ENCODE peak calls at places on chromosomes 11 and 22, in eight cellular contexts. Z is IMR-90; A is stomach; F is left ventricle myocardium inferior; H is OCI-LY7; J is CD8-positive, alpha-beta memory T cell; U is transverse colon; Y is SJSA1. N is an unnamed sample.

GRCh38 chr11:41612415-41612814 is 153.0 kb upstream of the LRRC4C start:
- DNase-seq in Z (no peak), A (no peak), F (no peak), H (no peak), J (no peak), U (no peak), Y (no peak), N (no peak)

GRCh38 chr11:494761-495536 is 12.1 kb downstream of the RNH1 start:
- DNase-seq in Z (no peak), A (no peak), F (no peak), H (no peak), J (no peak), U (no peak), Y (no peak), N (no peak)

GRCh38 chr22:42324566-42324965 is 54.1 kb upstream of the TCF20 start:
- DNase-seq in Z (no peak), A (no peak), F (no peak), H (no peak), J (no peak), U (no peak), Y (no peak), N (no peak)

GRCh38 chr22:26918236-26918635 is 260.8 kb downstream of the MIAT start:
- DNase-seq in Z (no peak), A (no peak), F (no peak), H (no peak), J (no peak), U (no peak), Y (no peak), N (no peak)

GRCh38 chr11:104895619-104896018 is 2.6 kb downstream of the CASP12 start:
- DNase-seq in Z (no peak), A (no peak), F (no peak), H (no peak), J (no peak), U (no peak), Y (no peak), N (no peak)

GRCh38 chr11:92199991-92200390 is 24.6 kb upstream of the FAT3 start:
- DNase-seq in Z (no peak), A (no peak), F (no peak), H (no peak), J (no peak), U (no peak), Y (no peak), N (no peak)

GRCh38 chr11:2810401-2811205 is 75.0 kb downstream of the CDKN1C start:
- DNase-seq in Z (no peak), A (no peak), F (peak; percentile 15), H (no peak), J (no peak), U (no peak), Y (no peak), N (peak; percentile 52)

GRCh38 chr11:134537296-134537695 is 125.3 kb upstream of the B3GAT1 start:
- DNase-seq in Z (no peak), A (no peak), F (no peak), H (no peak), J (no peak), U (no peak), Y (peak; percentile 7), N (no peak)

GRCh38 chr11:12087075-12087775 is 23.2 kb upstream of the MICAL2 start:
- DNase-seq in Z (peak; percentile 78), A (no peak), F (no peak), H (no peak), J (peak; percentile 16), U (peak; percentile 46), Y (peak; percentile 79), N (no peak)

GRCh38 chr11:1654388-1655167 is 25.0 kb downstream of the KRTAP5-5 start:
- DNase-seq in Z (no peak), A (no peak), F (no peak), H (no peak), J (no peak), U (no peak), Y (no peak), N (no peak)

GRCh38 chr11:106939157-106939556 is 79.1 kb downstream of the GUCY1A2 start:
- DNase-seq in Z (no peak), A (no peak), F (no peak), H (no peak), J (no peak), U (no peak), Y (no peak), N (no peak)

GRCh38 chr11:2459796-2460531 is 15.2 kb downstream of the KCNQ1 start:
- DNase-seq in Z (no peak), A (no peak), F (no peak), H (no peak), J (no peak), U (peak; percentile 69), Y (no peak), N (peak; percentile 77)

GRCh38 chr11:79864882-79865281 is 424.1 kb upstream of the TENM4 start:
- DNase-seq in Z (no peak), A (peak; percentile 60), F (no peak), H (no peak), J (no peak), U (peak; percentile 63), Y (no peak), N (no peak)

GRCh38 chr22:42856179-42856864 is 751 bp downstream of the ARFGAP3 start:
- DNase-seq in Z (peak; percentile 22), A (peak; percentile 52), F (peak; percentile 62), H (peak; percentile 57), J (peak; percentile 30), U (peak; percentile 71), Y (no peak), N (peak; percentile 76)

GRCh38 chr11:91798240-91798639 is 426.4 kb upstream of the FAT3 start:
- DNase-seq in Z (no peak), A (no peak), F (no peak), H (no peak), J (no peak), U (no peak), Y (no peak), N (no peak)

GRCh38 chr11:45607995-45608394 is 57.4 kb downstream of the CHST1 start:
- DNase-seq in Z (no peak), A (no peak), F (peak; percentile 50), H (no peak), J (no peak), U (peak; percentile 10), Y (peak; percentile 39), N (no peak)

GRCh38 chr11:63609536-63609935 is 4.7 kb downstream of the PLAAT3 start:
- DNase-seq in Z (no peak), A (peak; percentile 33), F (peak; percentile 38), H (no peak), J (no peak), U (peak; percentile 59), Y (no peak), N (no peak)

GRCh38 chr11:64207247-64208085 is 945 bp downstream of the FERMT3 start:
- DNase-seq in Z (peak; percentile 78), A (peak; percentile 55), F (peak; percentile 69), H (peak; percentile 90), J (peak; percentile 75), U (peak; percentile 74), Y (peak; percentile 86), N (peak; percentile 74)

GRCh38 chr11:112321521-112322172 is 61.0 kb upstream of the PLET1 start:
- DNase-seq in Z (peak; percentile 89), A (peak; percentile 81), F (peak; percentile 33), H (no peak), J (no peak), U (peak; percentile 84), Y (no peak), N (peak; percentile 70)

GRCh38 chr11:95156916-95157568 is 67.4 kb downstream of the ENDOD1 start:
- DNase-seq in Z (no peak), A (no peak), F (peak; percentile 44), H (no peak), J (no peak), U (no peak), Y (no peak), N (no peak)
- H3K4me1 ChIP-seq in Z (no peaks in the 10 kb centered on the region), A (peaks cover 5% of the 10 kb centered on the region), F (peaks cover 22% of the 10 kb centered on the region), H (peaks cover 18% of the 10 kb centered on the region), J (peaks cover 32% of the 10 kb centered on the region), U (peaks cover 23% of the 10 kb centered on the region), Y (no peaks in the 10 kb centered on the region), N (no peaks in the 10 kb centered on the region)

GRCh38 chr11:110425751-110426545 is 3.8 kb upstream of the FDX1 start:
- DNase-seq in Z (peak; percentile 88), A (no peak), F (no peak), H (no peak), J (no peak), U (no peak), Y (no peak), N (no peak)

GRCh38 chr11:110424775-110425444 is 4.8 kb upstream of the FDX1 start:
- DNase-seq in Z (no peak), A (no peak), F (no peak), H (no peak), J (no peak), U (no peak), Y (no peak), N (no peak)

GRCh38 chr11:110428040-110428439 is 1.7 kb upstream of the FDX1 start:
- DNase-seq in Z (no peak), A (no peak), F (no peak), H (no peak), J (no peak), U (no peak), Y (no peak), N (no peak)

DNA sequence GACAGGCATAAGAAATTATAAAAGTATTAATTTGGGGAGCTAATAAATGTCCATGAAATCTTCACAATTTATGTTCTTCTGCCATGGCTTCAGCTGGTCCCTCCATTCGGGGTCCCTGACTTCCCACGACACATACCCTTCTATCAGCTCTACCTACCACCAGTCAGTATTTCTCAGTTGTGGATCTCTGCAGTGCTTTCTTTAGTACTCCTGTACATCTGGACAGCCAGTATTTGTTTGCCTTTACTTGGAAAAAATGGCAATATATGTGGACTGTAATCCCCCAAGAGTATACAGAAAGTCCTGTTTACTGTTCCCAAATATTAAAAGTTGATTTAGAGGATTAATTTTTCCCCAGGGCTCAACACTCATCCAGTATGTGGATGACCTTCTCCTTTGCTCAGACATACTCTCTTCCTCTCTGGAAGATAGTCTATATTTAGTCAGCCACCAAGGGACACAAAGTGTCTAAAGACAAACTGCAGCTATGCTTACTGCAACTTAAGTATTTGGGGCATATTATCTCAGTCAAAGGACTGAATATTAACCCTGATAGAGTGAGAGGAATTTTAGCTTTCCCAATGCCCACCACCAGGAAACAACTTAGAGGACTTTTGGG is 7.3 kb upstream of the FDX1 start:
- DNase-seq in Z (no peak), A (no peak), F (no peak), H (no peak), J (no peak), U (no peak), Y (no peak), N (no peak)
- H3K9me3 ChIP-seq in Z (no peaks in the 10 kb centered on the region), A (no peaks in the 10 kb centered on the region), F (peaks cover 17% of the 10 kb centered on the region), H (no peaks in the 10 kb centered on the region), J (no peaks in the 10 kb centered on the region), U (peaks cover 4% of the 10 kb centered on the region), Y (no peaks in the 10 kb centered on the region), N (no peaks in the 10 kb centered on the region)

DNA sequence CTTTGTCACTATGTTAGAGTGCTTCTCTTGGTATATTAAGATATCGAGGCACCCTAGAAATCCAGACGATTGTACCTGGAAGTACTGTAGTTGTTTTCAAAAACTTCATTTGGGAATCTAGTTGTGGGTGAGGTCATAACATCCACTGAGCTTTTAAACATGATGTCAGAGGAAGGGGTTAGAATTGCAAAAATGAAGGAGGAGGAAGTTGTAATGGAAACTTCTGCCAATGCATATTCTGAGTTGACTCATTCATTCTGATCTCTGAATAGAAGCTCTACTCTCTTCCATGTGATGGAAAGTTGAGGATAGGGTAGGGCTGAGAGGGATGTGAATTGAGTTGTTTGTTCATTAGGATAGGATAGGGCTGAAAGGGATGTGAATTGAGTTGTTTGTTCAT is 7.7 kb downstream of the CD44 start:
- DNase-seq in Z (peak; percentile 51), A (no peak), F (no peak), H (no peak), J (no peak), U (no peak), Y (no peak), N (no peak)
- H3K4me1 ChIP-seq in Z (peaks cover 41% of the 10 kb centered on the region), A (peaks cover 46% of the 10 kb centered on the region), F (peaks cover 7% of the 10 kb centered on the region), H (peaks cover 24% of the 10 kb centered on the region), J (peaks cover 96% of the 10 kb centered on the region), U (peaks cover 71% of the 10 kb centered on the region), Y (peaks cover 64% of the 10 kb centered on the region), N (peaks cover 45% of the 10 kb centered on the region)

GRCh38 chr22:48738204-48738980 is 1089.3 kb downstream of the BRD1 start:
- DNase-seq in Z (no peak), A (no peak), F (no peak), H (no peak), J (no peak), U (no peak), Y (no peak), N (no peak)
- H3K9me3 ChIP-seq in Z (peaks cover 73% of the 10 kb centered on the region), A (no peaks in the 10 kb centered on the region), F (peaks cover 6% of the 10 kb centered on the region), H (no peaks in the 10 kb centered on the region), J (no peaks in the 10 kb centered on the region), U (no peaks in the 10 kb centered on the region), Y (peaks cover 4% of the 10 kb centered on the region), N (no peaks in the 10 kb centered on the region)

N was measured in pancreas.